ENCODE peak calls at places on chromosomes 16 and 17, in ten cellular contexts. B, K, Z, H, U, G, R, A, J and N are unnamed samples.
A peak's percentile ranks its signal among the peaks of the same experiment; 100 is the strongest.

GRCh38 chr16:20918486-20919239 is 18.1 kb downstream of the LYRM1 start:
- DNase-seq in B (peak; percentile 83), K (peak; percentile 61), Z (peak; percentile 90), H (no peak), U (no peak), G (no peak), R (peak; percentile 35), A (peak; percentile 15), J (peak; percentile 86), N (no peak)

GRCh38 chr16:78096386-78096785 is 3.1 kb upstream of the WWOX start:
- DNase-seq in B (peak; percentile 25), K (no peak), Z (no peak), H (no peak), U (peak; percentile 6), G (no peak), R (peak; percentile 4), A (no peak), J (no peak), N (no peak)

GRCh38 chr16:9521749-9522370 is 430.4 kb downstream of the HAPSTR1 start:
- DNase-seq in B (no peak), K (no peak), Z (no peak), H (no peak), U (no peak), G (no peak), R (no peak), A (no peak), J (no peak), N (no peak)

GRCh38 chr17:28125530-28126382 is 83.3 kb downstream of the NLK start:
- DNase-seq in B (no peak), K (no peak), Z (no peak), H (no peak), U (no peak), G (no peak), R (no peak), A (no peak), J (no peak), N (no peak)

GRCh38 chr17:36127199-36127881 is 23.7 kb downstream of the CCL4 start:
- DNase-seq in B (no peak), K (no peak), Z (no peak), H (no peak), U (no peak), G (no peak), R (no peak), A (no peak), J (no peak), N (no peak)

GRCh38 chr16:11151156-11151904 is 104.7 kb downstream of the SOCS1 start:
- DNase-seq in B (no peak), K (no peak), Z (no peak), H (no peak), U (no peak), G (no peak), R (no peak), A (no peak), J (no peak), N (no peak)

GRCh38 chr17:81158688-81159590 is 6.4 kb upstream of the PVALEF start:
- DNase-seq in B (no peak), K (no peak), Z (no peak), H (no peak), U (no peak), G (no peak), R (no peak), A (no peak), J (no peak), N (no peak)

GRCh38 chr17:77811521-77811920 is 147.0 kb upstream of the TNRC6C start:
- DNase-seq in B (no peak), K (peak; percentile 56), Z (peak; percentile 77), H (no peak), U (no peak), G (no peak), R (no peak), A (no peak), J (no peak), N (no peak)

GRCh38 chr17:50169121-50169764 is 3.4 kb downstream of the SGCA start:
- DNase-seq in B (peak; percentile 81), K (peak; percentile 52), Z (no peak), H (peak; percentile 34), U (no peak), G (no peak), R (peak; percentile 74), A (no peak), J (peak; percentile 80), N (no peak)

GRCh38 chr17:79818026-79818758 is 21.0 kb downstream of the CBX4 start:
- DNase-seq in B (no peak), K (no peak), Z (no peak), H (no peak), U (no peak), G (no peak), R (no peak), A (no peak), J (no peak), N (no peak)

GRCh38 chr16:67206838-67207115 is 7.8 kb downstream of the ELMO3 start:
- DNase-seq in B (peak; percentile 46), K (no peak), Z (no peak), H (no peak), U (no peak), G (no peak), R (no peak), A (no peak), J (no peak), N (no peak)

GRCh38 chr17:42849451-42850157 is 1.4 kb upstream of the AOC3 start:
- DNase-seq in B (no peak), K (no peak), Z (no peak), H (no peak), U (no peak), G (no peak), R (no peak), A (no peak), J (peak; percentile 11), N (no peak)

GRCh38 chr16:26644912-26645543 is 421.7 kb upstream of the C16orf82 start:
- DNase-seq in B (no peak), K (no peak), Z (no peak), H (no peak), U (no peak), G (no peak), R (no peak), A (no peak), J (no peak), N (no peak)

GRCh38 chr16:73202176-73202729 is 154.3 kb upstream of the ZFHX3 start:
- DNase-seq in B (peak; percentile 93), K (no peak), Z (no peak), H (no peak), U (peak; percentile 93), G (no peak), R (peak; percentile 97), A (no peak), J (peak; percentile 92), N (no peak)

GRCh38 chr16:69930117-69930776 is 20.9 kb upstream of the CLEC18A start:
- DNase-seq in B (peak; percentile 76), K (peak; percentile 47), Z (no peak), H (peak; percentile 22), U (no peak), G (peak; percentile 4), R (peak; percentile 60), A (no peak), J (peak; percentile 77), N (no peak)

GRCh38 chr17:38742431-38743308 is 5.5 kb downstream of the PCGF2 start:
- DNase-seq in B (peak; percentile 95), K (peak; percentile 72), Z (no peak), H (no peak), U (no peak), G (no peak), R (peak; percentile 84), A (no peak), J (peak; percentile 93), N (peak; percentile 54)

GRCh38 chr17:4934173-4934979 is 2.3 kb downstream of the GP1BA start:
- DNase-seq in B (peak; percentile 45), K (no peak), Z (no peak), H (no peak), U (no peak), G (no peak), R (peak; percentile 38), A (no peak), J (peak; percentile 59), N (no peak)

GRCh38 chr16:59296002-59296401 is 561.9 kb upstream of the GOT2 start:
- DNase-seq in B (no peak), K (no peak), Z (no peak), H (no peak), U (no peak), G (no peak), R (no peak), A (no peak), J (no peak), N (no peak)

GRCh38 chr16:2039286-2040030 is 8.2 kb downstream of the NTHL1 start:
- DNase-seq in B (peak; percentile 89), K (peak; percentile 69), Z (no peak), H (no peak), U (no peak), G (no peak), R (peak; percentile 93), A (no peak), J (peak; percentile 77), N (no peak)

GRCh38 chr17:68972119-68972704 is 17.0 kb upstream of the ABCA8 start:
- DNase-seq in B (peak; percentile 61), K (no peak), Z (no peak), H (no peak), U (no peak), G (no peak), R (peak; percentile 36), A (no peak), J (peak; percentile 58), N (no peak)

GRCh38 chr17:18004901-18005305 is 32.2 kb downstream of the DRC3 start:
- DNase-seq in B (no peak), K (no peak), Z (no peak), H (no peak), U (no peak), G (no peak), R (no peak), A (no peak), J (no peak), N (no peak)

GRCh38 chr17:48892940-48893645 is 506 bp downstream of the ATP5MC1 start:
- DNase-seq in B (no peak), K (no peak), Z (peak; percentile 66), H (no peak), U (no peak), G (no peak), R (no peak), A (no peak), J (no peak), N (no peak)

GRCh38 chr16:2857451-2858244 is at the start of gene PRSS22:
- DNase-seq in B (no peak), K (peak; percentile 72), Z (peak; percentile 67), H (no peak), U (no peak), G (no peak), R (peak; percentile 13), A (no peak), J (no peak), N (no peak)

GRCh38 chr16:75189638-75190245 is 17.2 kb downstream of the CTRB2 start:
- DNase-seq in B (no peak), K (no peak), Z (peak; percentile 61), H (no peak), U (no peak), G (no peak), R (no peak), A (no peak), J (no peak), N (no peak)

GRCh38 chr17:50684612-50685333 is 22.9 kb downstream of the ANKRD40 start:
- DNase-seq in B (no peak), K (no peak), Z (peak; percentile 71), H (no peak), U (no peak), G (no peak), R (no peak), A (no peak), J (no peak), N (no peak)

GRCh38 chr17:67526700-67527099 is 149.6 kb downstream of the PITPNC1 start:
- DNase-seq in B (no peak), K (no peak), Z (no peak), H (no peak), U (no peak), G (no peak), R (no peak), A (no peak), J (no peak), N (no peak)